ENCODE peak calls at places on chromosomes 16 and 17, in ten cellular contexts. T is prostate gland, Q is SK-N-SH, C is neural progenitor cell, V is fibroblast of lung, N is colonic mucosa, H is endothelial cell of umbilical vein, B is body of pancreas, D is GM23248, J is PC-9. Y is an unnamed sample. For H3K27me3 and H3K36me3, the result is how much of the 10 kb centered on the place peaks cover.

GRCh38 chr17:63701477-63702222 is 1.7 kb upstream of the LIMD2 start:
- DNase-seq in T (no peak), Q (no peak), C (no peak), V (no peak), N (no peak), H (no peak), B (no peak), D (no peak), J (no peak), Y (no peak)

GRCh38 chr17:7887482-7888183 is 956 bp upstream of the CHD3 start:
- DNase-seq in T (peak), Q (peak), C (peak), V (peak), N (peak), H (peak), B (peak), D (peak), J (peak), Y (peak)

GRCh38 chr17:10875984-10876555 is 38.2 kb upstream of the PIRT start:
- DNase-seq in T (peak), Q (peak), C (peak), V (peak), N (peak), H (peak), B (peak), D (peak), J (peak), Y (peak)

GRCh38 chr16:15899538-15900100 is 11.2 kb upstream of the CEP20 start:
- DNase-seq in T (peak), Q (no peak), C (no peak), V (peak), N (peak), H (no peak), B (peak), D (peak), J (peak), Y (no peak)

GRCh38 chr17:12227547-12227946 is 206.9 kb downstream of the MAP2K4 start:
- DNase-seq in T (no peak), Q (no peak), C (no peak), V (no peak), N (no peak), H (no peak), B (no peak), D (no peak), J (no peak), Y (no peak)

GRCh38 chr17:61072648-61073047 is 327.0 kb upstream of the TBX2 start:
- DNase-seq in T (no peak), Q (no peak), C (no peak), V (peak), N (no peak), H (no peak), B (no peak), D (peak), J (no peak), Y (no peak)

GRCh38 chr17:74085434-74085833 is 118.0 kb upstream of the RPL38 start:
- DNase-seq in T (no peak), Q (no peak), C (no peak), V (no peak), N (no peak), H (no peak), B (no peak), D (no peak), J (no peak), Y (peak)

GRCh38 chr16:22671301-22672076 is 142.5 kb upstream of the HS3ST2 start:
- DNase-seq in T (no peak), Q (no peak), C (peak), V (no peak), N (no peak), H (no peak), B (no peak), D (peak), J (no peak), Y (no peak)

GRCh38 chr16:70688266-70688742 is 2.5 kb upstream of the MTSS2 start:
- DNase-seq in T (peak), Q (peak), C (no peak), V (peak), N (peak), H (peak), B (no peak), D (peak), J (no peak), Y (no peak)

GRCh38 chr17:79834575-79835469 is 4.4 kb downstream of the CBX4 start:
- DNase-seq in T (no peak), Q (peak), C (peak), V (no peak), N (peak), H (no peak), B (no peak), D (no peak), J (no peak), Y (peak)

GRCh38 chr17:78107457-78107856 is 21.1 kb downstream of the TMC6 start:
- DNase-seq in T (no peak), Q (no peak), C (no peak), V (peak), N (no peak), H (no peak), B (no peak), D (peak), J (no peak), Y (peak)

GRCh38 chr16:67449328-67449727 is 18.4 kb downstream of the HSD11B2 start:
- DNase-seq in T (no peak), Q (no peak), C (no peak), V (no peak), N (no peak), H (no peak), B (no peak), D (no peak), J (no peak), Y (no peak)

GRCh38 chr16:3983081-3983520 is 102.6 kb upstream of the CREBBP start:
- DNase-seq in T (peak), Q (peak), C (peak), V (peak), N (peak), H (peak), B (peak), D (peak), J (peak), Y (peak)

GRCh38 chr17:15463363-15463762 is 4.1 kb downstream of the CDRT4 start:
- DNase-seq in T (no peak), Q (no peak), C (peak), V (peak), N (no peak), H (peak), B (peak), D (peak), J (peak), Y (no peak)

GRCh38 chr16:14409563-14409962 is 220.5 kb downstream of the PARN start:
- DNase-seq in T (no peak), Q (no peak), C (no peak), V (peak), N (peak), H (no peak), B (no peak), D (peak), J (peak), Y (no peak)

GRCh38 chr17:19943599-19943998 is 34.0 kb downstream of the AKAP10 start:
- DNase-seq in T (no peak), Q (no peak), C (no peak), V (no peak), N (no peak), H (no peak), B (no peak), D (no peak), J (no peak), Y (no peak)

GRCh38 chr16:4077083-4077714 is 39.0 kb downstream of the ADCY9 start:
- DNase-seq in T (no peak), Q (no peak), C (no peak), V (peak), N (no peak), H (no peak), B (no peak), D (no peak), J (no peak), Y (no peak)

GRCh38 chr16:87765473-87765775 is 362 bp downstream of the KLHDC4 start:
- DNase-seq in T (no peak), Q (peak), C (no peak), V (peak), N (no peak), H (peak), B (no peak), D (peak), J (no peak), Y (no peak)

GRCh38 chr16:12305847-12306246 is 329.3 kb downstream of the SNX29 start:
- DNase-seq in T (no peak), Q (no peak), C (no peak), V (no peak), N (no peak), H (no peak), B (no peak), D (no peak), J (no peak), Y (no peak)

GRCh38 chr17:6710317-6710716 is 2.9 kb downstream of the SLC13A5 start:
- DNase-seq in T (no peak), Q (peak), C (no peak), V (no peak), N (no peak), H (no peak), B (no peak), D (no peak), J (no peak), Y (peak)

GRCh38 chr17:29867643-29868181 is 62.3 kb downstream of the SSH2 start:
- DNase-seq in T (no peak), Q (no peak), C (no peak), V (no peak), N (no peak), H (peak), B (no peak), D (peak), J (no peak), Y (no peak)

GRCh38 chr16:47053895-47054294 is 80.4 kb upstream of the DNAJA2 start:
- DNase-seq in T (no peak), Q (no peak), C (no peak), V (no peak), N (no peak), H (no peak), B (no peak), D (no peak), J (no peak), Y (no peak)

GRCh38 chr16:2858245-2859025 is 465 bp upstream of the PRSS22 start:
- DNase-seq in T (peak), Q (peak), C (no peak), V (no peak), N (peak), H (no peak), B (peak), D (no peak), J (peak), Y (peak)

GRCh38 chr17:65131946-65132345 is 5.2 kb upstream of the RGS9 start:
- DNase-seq in T (no peak), Q (no peak), C (no peak), V (peak), N (no peak), H (no peak), B (no peak), D (peak), J (no peak), Y (no peak)

GRCh38 chr16:16073884-16074781 is 124.7 kb downstream of the ABCC1 start:
- DNase-seq in T (no peak), Q (no peak), C (peak), V (peak), N (no peak), H (no peak), B (peak), D (peak), J (peak), Y (peak)

GRCh38 chr17:81127526-81128177 is 37.7 kb upstream of the PVALEF start:
- DNase-seq in T (no peak), Q (no peak), C (no peak), V (no peak), N (no peak), H (no peak), B (no peak), D (no peak), J (no peak), Y (no peak)
- H3K4me3 ChIP-seq in T (no peak), Q (no peak), C (no peak), V (no peak), N (no peak), H (no peak), B (no peak), D (no peak), J (no peak), Y (no peak)

GRCh38 chr17:66518677-66519076 is 216.3 kb downstream of the PRKCA start:
- DNase-seq in T (no peak), Q (peak), C (peak), V (no peak), N (no peak), H (no peak), B (no peak), D (peak), J (no peak), Y (no peak)
- H3K27me3 ChIP-seq in T (under half), Q (under half), C (under half), V (under half), N (under half), H (under half), B (under half), D (under half), J (under half), Y (under half)

DNA sequence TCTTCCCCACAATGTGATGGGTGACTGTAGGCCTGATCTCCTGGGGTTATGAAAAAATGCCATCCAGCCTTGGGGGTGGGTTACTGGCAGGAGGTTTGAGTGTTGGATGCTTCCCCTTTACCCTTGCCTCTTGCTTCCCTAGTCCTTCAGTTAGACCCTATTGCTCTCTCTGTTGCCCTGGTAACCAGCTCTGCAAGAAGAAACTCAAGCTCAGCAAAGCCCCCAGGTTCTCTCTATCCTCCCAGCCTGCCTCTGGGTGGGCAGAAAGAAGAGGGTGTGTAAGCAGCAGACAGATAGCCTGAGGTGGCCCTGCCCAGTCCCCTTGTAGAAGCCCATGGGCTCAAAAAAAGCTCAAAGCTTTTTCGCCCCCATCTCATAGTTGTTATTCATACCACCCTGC is 2.7 kb upstream of the RAPGEFL1 start:
- DNase-seq in T (no peak), Q (no peak), C (peak), V (no peak), N (no peak), H (no peak), B (no peak), D (no peak), J (no peak), Y (no peak)
- H3K36me3 ChIP-seq in T (under half), Q (under half), C (under half), V (under half), N (under half), H (under half), B (under half), D (under half), J (under half), Y (under half)

GRCh38 chr17:8941520-8941919 is 24.0 kb downstream of the PIK3R5 start:
- DNase-seq in T (no peak), Q (no peak), C (no peak), V (no peak), N (no peak), H (no peak), B (no peak), D (no peak), J (no peak), Y (no peak)

GRCh38 chr17:8944083-8944482 is 21.4 kb downstream of the PIK3R5 start:
- DNase-seq in T (no peak), Q (no peak), C (no peak), V (no peak), N (no peak), H (no peak), B (no peak), D (no peak), J (no peak), Y (no peak)

GRCh38 chr17:8940866-8941471 is 24.5 kb downstream of the PIK3R5 start:
- DNase-seq in T (no peak), Q (no peak), C (no peak), V (no peak), N (no peak), H (no peak), B (no peak), D (no peak), J (no peak), Y (peak)

GRCh38 chr17:8941980-8942617 is 23.4 kb downstream of the PIK3R5 start:
- DNase-seq in T (no peak), Q (no peak), C (no peak), V (no peak), N (no peak), H (no peak), B (no peak), D (no peak), J (no peak), Y (no peak)

DNA sequence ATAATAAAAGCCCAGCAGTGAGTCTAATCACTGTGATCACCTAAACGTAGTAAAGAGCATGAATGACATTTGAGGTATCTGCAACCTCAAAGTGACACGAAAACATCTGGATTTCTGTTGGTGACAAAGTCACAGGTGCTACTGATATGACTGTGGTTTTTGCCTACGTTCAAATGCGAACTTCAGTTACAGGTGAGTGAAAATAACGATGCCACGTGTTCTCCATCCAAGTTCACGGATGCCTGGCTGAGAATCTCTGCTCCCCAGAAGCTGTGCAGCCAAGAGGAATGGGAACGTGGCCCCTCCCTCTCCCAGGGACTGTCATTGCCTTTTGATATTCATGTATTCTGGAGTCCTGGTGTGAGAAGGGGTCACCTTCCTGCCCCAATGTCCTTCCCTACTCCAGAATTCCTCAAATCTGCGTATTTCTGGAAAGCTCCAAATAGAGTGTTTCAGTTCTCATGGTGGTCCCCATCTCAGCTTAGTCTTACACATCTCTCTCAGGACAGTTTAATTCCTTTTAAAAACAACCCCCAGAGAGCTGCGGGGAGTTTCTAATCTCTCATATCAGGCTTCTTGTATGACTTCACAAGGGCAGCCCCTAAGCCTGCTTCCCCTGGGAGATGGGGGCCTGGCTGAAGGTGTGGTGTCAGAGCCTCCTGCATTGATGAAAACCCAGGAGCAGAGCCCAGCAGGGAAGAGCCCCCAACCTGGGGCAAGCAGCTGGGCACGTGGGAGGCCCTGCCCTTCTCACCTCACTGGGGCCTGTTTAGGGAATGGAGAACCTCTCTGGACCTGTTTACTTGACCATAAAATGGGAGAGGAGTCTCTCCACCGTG is 25.8 kb downstream of the PIK3R5 start:
- DNase-seq in T (no peak), Q (no peak), C (no peak), V (no peak), N (no peak), H (no peak), B (no peak), D (no peak), J (no peak), Y (peak)
- H3K4me3 ChIP-seq in T (no peak), Q (no peak), C (no peak), V (no peak), N (no peak), H (no peak), B (no peak), D (no peak), J (no peak), Y (no peak)

GRCh38 chr17:81527591-81528383 is at the start of gene FSCN2:
- DNase-seq in T (no peak), Q (no peak), C (no peak), V (no peak), N (no peak), H (no peak), B (no peak), D (peak), J (peak), Y (peak)

GRCh38 chr17:81528651-81529436 is 667 bp downstream of the FSCN2 start:
- DNase-seq in T (no peak), Q (peak), C (no peak), V (no peak), N (no peak), H (no peak), B (peak), D (no peak), J (no peak), Y (no peak)

GRCh38 chr17:81526662-81527571 is 1.3 kb upstream of the FSCN2 start:
- DNase-seq in T (no peak), Q (no peak), C (no peak), V (no peak), N (no peak), H (no peak), B (no peak), D (no peak), J (no peak), Y (peak)

GRCh38 chr17:81529437-81529803 is 1.2 kb downstream of the FSCN2 start:
- DNase-seq in T (no peak), Q (no peak), C (no peak), V (no peak), N (no peak), H (no peak), B (no peak), D (no peak), J (no peak), Y (no peak)

DNA sequence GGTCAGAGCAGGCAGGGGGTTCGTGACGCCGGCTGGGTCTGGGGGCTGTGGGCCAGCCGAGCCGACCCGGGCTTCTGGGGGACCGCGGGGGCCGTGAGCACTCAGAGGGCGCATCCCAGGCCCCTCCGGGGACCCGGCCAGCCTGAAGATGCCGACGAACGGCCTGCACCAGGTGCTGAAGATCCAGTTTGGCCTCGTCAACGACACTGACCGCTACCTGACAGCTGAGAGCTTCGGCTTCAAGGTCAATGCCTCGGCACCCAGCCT is 140 bp downstream of the FSCN2 start:
- DNase-seq in T (no peak), Q (no peak), C (no peak), V (no peak), N (no peak), H (no peak), B (no peak), D (no peak), J (no peak), Y (no peak)
- H3K27me3 ChIP-seq in T (under half), Q (under half), C (under half), V (under half), N (under half), H (under half), B (under half), D (under half), J (under half), Y (under half)

GRCh38 chr17:39638317-39638716 is 1.4 kb downstream of the STARD3 start:
- DNase-seq in T (no peak), Q (no peak), C (no peak), V (no peak), N (no peak), H (no peak), B (no peak), D (no peak), J (no peak), Y (no peak)

GRCh38 chr17:39639043-39639442 is 2.1 kb downstream of the STARD3 start:
- DNase-seq in T (no peak), Q (no peak), C (no peak), V (no peak), N (no peak), H (no peak), B (no peak), D (no peak), J (no peak), Y (no peak)

GRCh38 chr17:39640493-39641118 is 3.7 kb downstream of the STARD3 start:
- DNase-seq in T (no peak), Q (no peak), C (no peak), V (no peak), N (no peak), H (no peak), B (no peak), D (no peak), J (no peak), Y (no peak)

GRCh38 chr17:39641119-39641496 is 4.2 kb downstream of the STARD3 start:
- DNase-seq in T (no peak), Q (no peak), C (no peak), V (no peak), N (no peak), H (no peak), B (no peak), D (no peak), J (no peak), Y (no peak)

GRCh38 chr17:39639566-39640458 is 2.9 kb downstream of the STARD3 start:
- DNase-seq in T (no peak), Q (no peak), C (no peak), V (no peak), N (no peak), H (no peak), B (no peak), D (no peak), J (no peak), Y (no peak)
- H3K36me3 ChIP-seq in T (under half), Q (under half), C (under half), V (under half), N (under half), H (under half), B (under half), D (under half), J (under half), Y (under half)

Y was measured in H7.